ENCODE peak calls at places on chromosomes 13 and 19, in five cellular contexts. M is cardiac muscle cell, P is keratinocyte, J is Karpas-422, F is breast epithelium. O is an unnamed sample.

GRCh38 chr13:110560606-110561334 is 752 bp downstream of the RAB20 start:
- DNase-seq in M (peak; percentile 36), P (no peak), J (no peak), F (no peak), O (no peak)

GRCh38 chr13:53200498-53201453 is 172.2 kb downstream of the OLFM4 start:
- DNase-seq in M (peak; percentile 58), P (no peak), J (no peak), F (no peak), O (peak; percentile 34)

GRCh38 chr13:19888799-19889198 is 25.4 kb upstream of the ZMYM5 start:
- DNase-seq in M (peak; percentile 48), P (no peak), J (peak; percentile 59), F (no peak), O (no peak)

GRCh38 chr19:3114811-3115210 is 20.6 kb downstream of the GNA11 start:
- DNase-seq in M (no peak), P (no peak), J (no peak), F (no peak), O (no peak)

GRCh38 chr13:78022164-78022877 is 103.7 kb upstream of the EDNRB start:
- DNase-seq in M (peak; percentile 70), P (peak; percentile 5), J (peak; percentile 84), F (no peak), O (peak; percentile 32)

GRCh38 chr19:32819415-32820400 is 49.9 kb downstream of the SLC7A9 start:
- DNase-seq in M (no peak), P (no peak), J (peak; percentile 38), F (no peak), O (no peak)

GRCh38 chr13:25943666-25944065 is 108.2 kb downstream of the SHISA2 start:
- DNase-seq in M (peak; percentile 67), P (no peak), J (peak; percentile 43), F (no peak), O (no peak)

GRCh38 chr13:76086729-76087128 is 450.6 kb downstream of the LMO7 start:
- DNase-seq in M (no peak), P (no peak), J (peak; percentile 41), F (no peak), O (no peak)

GRCh38 chr13:46961719-46962118 is 64.9 kb upstream of the HTR2A start:
- DNase-seq in M (peak; percentile 75), P (no peak), J (no peak), F (no peak), O (no peak)

GRCh38 chr13:32316476-32316875 is 1.2 kb downstream of the BRCA2 start:
- DNase-seq in M (no peak), P (no peak), J (peak; percentile 45), F (no peak), O (no peak)

GRCh38 chr19:6875218-6875617 is 12.2 kb upstream of the ADGRE1 start:
- DNase-seq in M (no peak), P (no peak), J (no peak), F (no peak), O (no peak)

GRCh38 chr19:48497728-48498575 is 13.7 kb downstream of the LMTK3 start:
- DNase-seq in M (no peak), P (no peak), J (no peak), F (no peak), O (no peak)

GRCh38 chr19:16143399-16144215 is at the start of gene HSH2D:
- DNase-seq in M (no peak), P (no peak), J (peak; percentile 92), F (peak; percentile 54), O (no peak)

GRCh38 chr19:55418185-55418584 is 10.6 kb upstream of the UBE2S start:
- DNase-seq in M (peak; percentile 88), P (no peak), J (peak; percentile 86), F (peak; percentile 35), O (peak; percentile 68)

GRCh38 chr19:19217110-19217509 is 5.4 kb downstream of the NCAN start:
- DNase-seq in M (no peak), P (no peak), J (peak; percentile 79), F (no peak), O (no peak)

GRCh38 chr19:45922281-45922680 is 7.7 kb upstream of the NANOS2 start:
- DNase-seq in M (no peak), P (no peak), J (peak; percentile 79), F (no peak), O (no peak)

GRCh38 chr19:45919678-45920077 is 5.1 kb upstream of the NANOS2 start:
- DNase-seq in M (no peak), P (no peak), J (no peak), F (peak; percentile 31), O (no peak)

GRCh38 chr19:45917421-45918091 is 3.0 kb upstream of the NANOS2 start:
- DNase-seq in M (no peak), P (no peak), J (no peak), F (no peak), O (no peak)

GRCh38 chr19:45918721-45919120 is 4.1 kb upstream of the NANOS2 start:
- DNase-seq in M (no peak), P (no peak), J (no peak), F (no peak), O (no peak)

GRCh38 chr19:45920458-45920857 is 5.9 kb upstream of the NANOS2 start:
- DNase-seq in M (no peak), P (no peak), J (no peak), F (no peak), O (no peak)
- H3K9me3 ChIP-seq in M (no peaks in the 10 kb centered on the region), P (no peaks in the 10 kb centered on the region), J (no peaks in the 10 kb centered on the region), F (no peaks in the 10 kb centered on the region), O (no peaks in the 10 kb centered on the region)

GRCh38 chr19:1811942-1812425 is at the start of gene ATP8B3:
- DNase-seq in M (no peak), P (peak; percentile 53), J (no peak), F (no peak), O (no peak)
- H3K27ac ChIP-seq in M (no peak within 1 kb of the TSS), P (no peak within 1 kb of the TSS), J (no peak within 1 kb of the TSS), F (peak within 1 kb of the TSS; percentile 80), O (peak within 1 kb of the TSS; percentile 77)

GRCh38 chr19:1014161-1015060 is 6.5 kb downstream of the TMEM259 start:
- DNase-seq in M (no peak), P (no peak), J (no peak), F (no peak), O (no peak)
- H3K4me1 ChIP-seq in M (peaks cover 30% of the 10 kb centered on the region), P (peaks cover 33% of the 10 kb centered on the region), J (peaks cover 32% of the 10 kb centered on the region), F (peaks cover 16% of the 10 kb centered on the region), O (peaks cover 29% of the 10 kb centered on the region)

GRCh38 chr19:52961981-52962380 is 700 bp downstream of the ZNF816 start:
- DNase-seq in M (no peak), P (no peak), J (no peak), F (no peak), O (no peak)

GRCh38 chr19:52959613-52960295 is 2.9 kb downstream of the ZNF816 start:
- DNase-seq in M (no peak), P (no peak), J (no peak), F (no peak), O (no peak)

GRCh38 chr19:52967772-52968171 is 5.1 kb upstream of the ZNF816 start:
- DNase-seq in M (no peak), P (no peak), J (no peak), F (no peak), O (no peak)

GRCh38 chr19:52957591-52957990 is 5.1 kb downstream of the ZNF816 start:
- DNase-seq in M (no peak), P (no peak), J (no peak), F (no peak), O (no peak)

DNA sequence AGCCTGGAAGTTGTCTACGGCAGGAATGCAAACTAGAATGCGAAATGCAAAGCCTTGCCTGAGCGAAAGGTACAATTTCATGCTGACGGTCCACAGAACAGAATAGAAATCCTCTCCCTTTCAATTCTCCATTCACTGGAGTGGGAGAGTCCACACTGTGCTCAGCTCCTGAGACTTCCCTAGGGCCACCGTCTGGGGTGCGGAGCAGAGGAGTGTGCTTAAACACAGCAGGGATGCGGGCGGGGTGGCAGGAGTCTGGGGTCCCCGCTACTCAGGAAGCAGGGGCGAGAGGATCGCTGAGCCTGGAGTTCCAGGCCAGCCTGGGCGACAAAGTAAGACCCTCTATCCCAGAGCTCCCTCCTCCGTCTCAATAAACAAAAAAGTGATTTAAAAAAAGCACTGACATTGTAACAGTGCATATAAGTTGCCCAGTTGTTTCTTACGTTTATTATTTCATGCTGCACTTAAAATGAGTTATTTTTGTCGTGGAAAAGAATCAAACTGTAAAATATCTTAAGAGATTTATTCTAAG is 614 bp upstream of the ZNF816 start:
- DNase-seq in M (no peak), P (no peak), J (no peak), F (no peak), O (no peak)
- H3K9me3 ChIP-seq in M (no peaks in the 10 kb centered on the region), P (peaks cover 6% of the 10 kb centered on the region), J (peaks cover 31% of the 10 kb centered on the region), F (peaks cover 37% of the 10 kb centered on the region), O (no peaks in the 10 kb centered on the region)

GRCh38 chr13:27425151-27425917 is 915 bp downstream of the GTF3A start:
- DNase-seq in M (peak; percentile 9), P (no peak), J (peak; percentile 59), F (no peak), O (no peak)
- H3K27ac ChIP-seq in M (no peak overlapping the region), P (peak overlapping the region; percentile 89), J (peak overlapping the region; percentile 81), F (peak overlapping the region; percentile 92), O (peak overlapping the region; percentile 88)

GRCh38 chr19:40621966-40622772 is 21.0 kb downstream of the LTBP4 start:
- DNase-seq in M (no peak), P (no peak), J (no peak), F (no peak), O (no peak)
- H3K4me1 ChIP-seq in M (no peaks in the 10 kb centered on the region), P (peaks cover 4% of the 10 kb centered on the region), J (no peaks in the 10 kb centered on the region), F (no peaks in the 10 kb centered on the region), O (peaks cover 6% of the 10 kb centered on the region)

GRCh38 chr19:52962394-52963228 is at the start of gene ZNF816:
- DNase-seq in M (peak; percentile 97), P (peak; percentile 50), J (peak; percentile 100), F (peak; percentile 97), O (peak; percentile 90)
- H3K9me3 ChIP-seq in M (no peaks in the 10 kb centered on the region), P (peaks cover 6% of the 10 kb centered on the region), J (peaks cover 31% of the 10 kb centered on the region), F (peaks cover 37% of the 10 kb centered on the region), O (no peaks in the 10 kb centered on the region)

O was measured in SJSA1.